ENCODE peak calls at places on chromosomes 1 and 21, in seven cellular contexts. One of them, this sample, is unnamed.

GRCh38 chr1:173043253-173043652 is 7.5 kb downstream of the TNFSF18 start:
- DNase-seq in CD4-positive, alpha-beta T cell: no peak
- DNase-seq in body of pancreas: no peak
- DNase-seq in effector memory CD4-positive, alpha-beta T cell: no peak
- DNase-seq in IMR-90: peak
- DNase-seq in AG04450: no peak
- DNase-seq in substantia nigra: no peak
- DNase-seq in this sample: no peak

GRCh38 chr1:94723899-94724298 is 96.3 kb upstream of the SLC44A3 start:
- DNase-seq in CD4-positive, alpha-beta T cell: no peak
- DNase-seq in body of pancreas: no peak
- DNase-seq in effector memory CD4-positive, alpha-beta T cell: no peak
- DNase-seq in IMR-90: peak
- DNase-seq in AG04450: no peak
- DNase-seq in substantia nigra: no peak
- DNase-seq in this sample: no peak

GRCh38 chr1:13829152-13829769 is 129.3 kb downstream of the PRDM2 start:
- DNase-seq in CD4-positive, alpha-beta T cell: no peak
- DNase-seq in body of pancreas: no peak
- DNase-seq in effector memory CD4-positive, alpha-beta T cell: no peak
- DNase-seq in IMR-90: no peak
- DNase-seq in AG04450: no peak
- DNase-seq in substantia nigra: no peak
- DNase-seq in this sample: no peak

GRCh38 chr1:25624155-25624554 is 7.6 kb downstream of the MAN1C1 start:
- DNase-seq in CD4-positive, alpha-beta T cell: no peak
- DNase-seq in body of pancreas: no peak
- DNase-seq in effector memory CD4-positive, alpha-beta T cell: no peak
- DNase-seq in IMR-90: no peak
- DNase-seq in AG04450: no peak
- DNase-seq in substantia nigra: no peak
- DNase-seq in this sample: no peak

GRCh38 chr21:34126269-34126668 is 52.9 kb downstream of the MRPS6 start:
- DNase-seq in CD4-positive, alpha-beta T cell: no peak
- DNase-seq in body of pancreas: no peak
- DNase-seq in effector memory CD4-positive, alpha-beta T cell: no peak
- DNase-seq in IMR-90: peak
- DNase-seq in AG04450: no peak
- DNase-seq in substantia nigra: no peak
- DNase-seq in this sample: peak

GRCh38 chr1:40143891-40144575 is 17.2 kb upstream of the RLF start:
- DNase-seq in CD4-positive, alpha-beta T cell: peak
- DNase-seq in body of pancreas: peak
- DNase-seq in effector memory CD4-positive, alpha-beta T cell: peak
- DNase-seq in IMR-90: peak
- DNase-seq in AG04450: peak
- DNase-seq in substantia nigra: no peak
- DNase-seq in this sample: peak

GRCh38 chr21:16644690-16645089 is 868.2 kb upstream of the CXADR start:
- DNase-seq in CD4-positive, alpha-beta T cell: no peak
- DNase-seq in body of pancreas: no peak
- DNase-seq in effector memory CD4-positive, alpha-beta T cell: no peak
- DNase-seq in IMR-90: peak
- DNase-seq in AG04450: no peak
- DNase-seq in substantia nigra: no peak
- DNase-seq in this sample: peak

GRCh38 chr1:243246916-243247315 is 8.2 kb downstream of the CEP170 start:
- DNase-seq in CD4-positive, alpha-beta T cell: no peak
- DNase-seq in body of pancreas: no peak
- DNase-seq in effector memory CD4-positive, alpha-beta T cell: no peak
- DNase-seq in IMR-90: peak
- DNase-seq in AG04450: no peak
- DNase-seq in substantia nigra: no peak
- DNase-seq in this sample: no peak

GRCh38 chr1:2406451-2407041 is 5.8 kb downstream of the PEX10 start:
- DNase-seq in CD4-positive, alpha-beta T cell: no peak
- DNase-seq in body of pancreas: no peak
- DNase-seq in effector memory CD4-positive, alpha-beta T cell: no peak
- DNase-seq in IMR-90: no peak
- DNase-seq in AG04450: no peak
- DNase-seq in substantia nigra: no peak
- DNase-seq in this sample: no peak

GRCh38 chr1:198700396-198700795 is 61.6 kb downstream of the PTPRC start:
- DNase-seq in CD4-positive, alpha-beta T cell: no peak
- DNase-seq in body of pancreas: no peak
- DNase-seq in effector memory CD4-positive, alpha-beta T cell: no peak
- DNase-seq in IMR-90: no peak
- DNase-seq in AG04450: no peak
- DNase-seq in substantia nigra: no peak
- DNase-seq in this sample: no peak

GRCh38 chr1:153344718-153345025 is 4.0 kb downstream of the PGLYRP4 start:
- DNase-seq in CD4-positive, alpha-beta T cell: no peak
- DNase-seq in body of pancreas: peak
- DNase-seq in effector memory CD4-positive, alpha-beta T cell: no peak
- DNase-seq in IMR-90: no peak
- DNase-seq in AG04450: no peak
- DNase-seq in substantia nigra: no peak
- DNase-seq in this sample: no peak

GRCh38 chr1:172321429-172321828 is 99.1 kb upstream of the C1orf105 start:
- DNase-seq in CD4-positive, alpha-beta T cell: no peak
- DNase-seq in body of pancreas: no peak
- DNase-seq in effector memory CD4-positive, alpha-beta T cell: no peak
- DNase-seq in IMR-90: peak
- DNase-seq in AG04450: no peak
- DNase-seq in substantia nigra: no peak
- DNase-seq in this sample: peak

GRCh38 chr1:89262643-89263042 is 10.0 kb downstream of the GBP5 start:
- DNase-seq in CD4-positive, alpha-beta T cell: no peak
- DNase-seq in body of pancreas: no peak
- DNase-seq in effector memory CD4-positive, alpha-beta T cell: no peak
- DNase-seq in IMR-90: peak
- DNase-seq in AG04450: no peak
- DNase-seq in substantia nigra: no peak
- DNase-seq in this sample: no peak

GRCh38 chr1:76289692-76290091 is 215.1 kb downstream of the ST6GALNAC3 start:
- DNase-seq in CD4-positive, alpha-beta T cell: no peak
- DNase-seq in body of pancreas: no peak
- DNase-seq in effector memory CD4-positive, alpha-beta T cell: no peak
- DNase-seq in IMR-90: no peak
- DNase-seq in AG04450: no peak
- DNase-seq in substantia nigra: no peak
- DNase-seq in this sample: no peak

GRCh38 chr1:158002630-158003408 is 9.4 kb downstream of the KIRREL1 start:
- DNase-seq in CD4-positive, alpha-beta T cell: no peak
- DNase-seq in body of pancreas: no peak
- DNase-seq in effector memory CD4-positive, alpha-beta T cell: no peak
- DNase-seq in IMR-90: peak
- DNase-seq in AG04450: no peak
- DNase-seq in substantia nigra: no peak
- DNase-seq in this sample: peak

GRCh38 chr1:93483200-93483599 is 35.3 kb downstream of the FNBP1L start:
- DNase-seq in CD4-positive, alpha-beta T cell: no peak
- DNase-seq in body of pancreas: no peak
- DNase-seq in effector memory CD4-positive, alpha-beta T cell: no peak
- DNase-seq in IMR-90: no peak
- DNase-seq in AG04450: no peak
- DNase-seq in substantia nigra: no peak
- DNase-seq in this sample: no peak

GRCh38 chr1:41322835-41323234 is 38.4 kb upstream of the FOXO6 start:
- DNase-seq in CD4-positive, alpha-beta T cell: no peak
- DNase-seq in body of pancreas: peak
- DNase-seq in effector memory CD4-positive, alpha-beta T cell: no peak
- DNase-seq in IMR-90: no peak
- DNase-seq in AG04450: no peak
- DNase-seq in substantia nigra: peak
- DNase-seq in this sample: peak

GRCh38 chr1:179550753-179551682 is 24.7 kb downstream of the NPHS2 start:
- DNase-seq in CD4-positive, alpha-beta T cell: no peak
- DNase-seq in body of pancreas: no peak
- DNase-seq in effector memory CD4-positive, alpha-beta T cell: no peak
- DNase-seq in IMR-90: peak
- DNase-seq in AG04450: peak
- DNase-seq in substantia nigra: no peak
- DNase-seq in this sample: peak

GRCh38 chr1:1418464-1419362 is 2.4 kb downstream of the ANKRD65 start:
- DNase-seq in CD4-positive, alpha-beta T cell: no peak
- DNase-seq in body of pancreas: no peak
- DNase-seq in effector memory CD4-positive, alpha-beta T cell: no peak
- DNase-seq in IMR-90: no peak
- DNase-seq in AG04450: no peak
- DNase-seq in substantia nigra: no peak
- DNase-seq in this sample: no peak

GRCh38 chr1:151934048-151934493 is 24.8 kb upstream of the THEM4 start:
- DNase-seq in CD4-positive, alpha-beta T cell: peak
- DNase-seq in body of pancreas: peak
- DNase-seq in effector memory CD4-positive, alpha-beta T cell: peak
- DNase-seq in IMR-90: peak
- DNase-seq in AG04450: peak
- DNase-seq in substantia nigra: no peak
- DNase-seq in this sample: peak

GRCh38 chr1:6365047-6365446 is 28.5 kb downstream of the ACOT7 start:
- DNase-seq in CD4-positive, alpha-beta T cell: peak
- DNase-seq in body of pancreas: no peak
- DNase-seq in effector memory CD4-positive, alpha-beta T cell: no peak
- DNase-seq in IMR-90: no peak
- DNase-seq in AG04450: no peak
- DNase-seq in substantia nigra: no peak
- DNase-seq in this sample: no peak

GRCh38 chr21:46154155-46154954 is 1.0 kb downstream of the FTCD start:
- DNase-seq in CD4-positive, alpha-beta T cell: no peak
- DNase-seq in body of pancreas: no peak
- DNase-seq in effector memory CD4-positive, alpha-beta T cell: no peak
- DNase-seq in IMR-90: no peak
- DNase-seq in AG04450: no peak
- DNase-seq in substantia nigra: no peak
- DNase-seq in this sample: no peak

GRCh38 chr1:200079576-200079975 is 52.1 kb downstream of the NR5A2 start:
- DNase-seq in CD4-positive, alpha-beta T cell: no peak
- DNase-seq in body of pancreas: no peak
- DNase-seq in effector memory CD4-positive, alpha-beta T cell: no peak
- DNase-seq in IMR-90: no peak
- DNase-seq in AG04450: no peak
- DNase-seq in substantia nigra: no peak
- DNase-seq in this sample: no peak
- H3K27ac ChIP-seq in CD4-positive, alpha-beta T cell: no peak
- H3K27ac ChIP-seq in body of pancreas: peak
- H3K27ac ChIP-seq in effector memory CD4-positive, alpha-beta T cell: no peak
- H3K27ac ChIP-seq in IMR-90: no peak
- H3K27ac ChIP-seq in AG04450: no peak
- H3K27ac ChIP-seq in substantia nigra: no peak
- H3K27ac ChIP-seq in this sample: no peak

DNA sequence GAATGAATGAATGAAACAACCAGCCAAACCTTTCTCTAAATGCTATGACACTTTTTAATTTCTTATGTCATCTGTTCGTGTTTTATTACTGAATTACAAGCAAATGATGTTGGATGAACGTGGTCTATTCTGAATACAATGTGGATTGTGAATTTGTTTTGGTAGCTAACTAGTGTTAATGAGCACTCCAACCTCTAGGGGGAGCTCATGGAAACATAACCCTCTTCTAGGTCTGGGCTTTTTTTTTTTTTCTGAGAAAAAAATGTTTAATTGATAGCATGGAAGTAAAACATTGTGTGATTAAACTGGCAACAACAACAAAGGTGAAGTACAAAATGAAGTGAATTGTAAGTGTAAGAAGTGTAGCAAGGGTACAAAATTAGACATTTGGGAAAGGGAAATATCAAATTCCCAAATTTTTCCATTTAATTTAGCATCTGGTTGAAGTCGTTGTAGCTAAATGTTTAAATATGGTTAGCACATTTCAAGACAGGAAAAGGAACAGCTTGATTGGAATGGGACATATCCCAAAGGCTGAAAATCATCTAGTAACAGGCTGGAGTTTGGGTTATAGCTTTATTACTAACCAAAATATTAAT is 42.6 kb upstream of the PTGS2 start:
- DNase-seq in CD4-positive, alpha-beta T cell: no peak
- DNase-seq in body of pancreas: peak
- DNase-seq in effector memory CD4-positive, alpha-beta T cell: no peak
- DNase-seq in IMR-90: peak
- DNase-seq in AG04450: peak
- DNase-seq in substantia nigra: no peak
- DNase-seq in this sample: peak
- H3K27ac ChIP-seq in CD4-positive, alpha-beta T cell: no peak
- H3K27ac ChIP-seq in body of pancreas: no peak
- H3K27ac ChIP-seq in effector memory CD4-positive, alpha-beta T cell: no peak
- H3K27ac ChIP-seq in IMR-90: no peak
- H3K27ac ChIP-seq in AG04450: no peak
- H3K27ac ChIP-seq in substantia nigra: no peak
- H3K27ac ChIP-seq in this sample: no peak

DNA sequence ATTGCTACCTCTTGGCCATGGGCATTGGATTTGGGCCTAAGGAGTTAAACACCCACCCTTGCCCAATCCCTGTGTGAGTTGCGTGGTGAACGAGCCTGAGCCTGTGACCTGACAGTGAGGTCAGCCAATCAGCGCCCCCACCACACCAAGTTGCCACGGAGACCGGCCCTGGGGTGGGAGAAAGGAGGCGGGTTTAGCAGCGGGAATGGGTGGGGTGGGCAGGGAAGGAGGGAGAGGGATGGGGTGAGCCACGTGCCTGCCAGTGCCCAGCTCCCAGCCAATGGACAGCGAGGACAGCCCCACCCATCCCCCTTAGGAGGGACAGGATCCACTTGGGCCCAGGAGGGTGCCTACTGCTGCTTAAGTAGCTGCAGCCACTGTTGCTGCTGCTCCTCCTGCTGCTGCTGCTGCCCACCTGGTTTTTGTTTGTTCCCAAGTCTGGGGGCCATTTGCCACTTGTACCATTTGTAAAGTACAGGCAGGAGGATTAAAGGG is 9.5 kb downstream of the ZBTB7B start:
- DNase-seq in CD4-positive, alpha-beta T cell: no peak
- DNase-seq in body of pancreas: peak
- DNase-seq in effector memory CD4-positive, alpha-beta T cell: no peak
- DNase-seq in IMR-90: no peak
- DNase-seq in AG04450: no peak
- DNase-seq in substantia nigra: peak
- DNase-seq in this sample: peak
- H3K27ac ChIP-seq in CD4-positive, alpha-beta T cell: peak
- H3K27ac ChIP-seq in body of pancreas: peak
- H3K27ac ChIP-seq in effector memory CD4-positive, alpha-beta T cell: peak
- H3K27ac ChIP-seq in IMR-90: no peak
- H3K27ac ChIP-seq in AG04450: no peak
- H3K27ac ChIP-seq in substantia nigra: peak
- H3K27ac ChIP-seq in this sample: peak

DNA sequence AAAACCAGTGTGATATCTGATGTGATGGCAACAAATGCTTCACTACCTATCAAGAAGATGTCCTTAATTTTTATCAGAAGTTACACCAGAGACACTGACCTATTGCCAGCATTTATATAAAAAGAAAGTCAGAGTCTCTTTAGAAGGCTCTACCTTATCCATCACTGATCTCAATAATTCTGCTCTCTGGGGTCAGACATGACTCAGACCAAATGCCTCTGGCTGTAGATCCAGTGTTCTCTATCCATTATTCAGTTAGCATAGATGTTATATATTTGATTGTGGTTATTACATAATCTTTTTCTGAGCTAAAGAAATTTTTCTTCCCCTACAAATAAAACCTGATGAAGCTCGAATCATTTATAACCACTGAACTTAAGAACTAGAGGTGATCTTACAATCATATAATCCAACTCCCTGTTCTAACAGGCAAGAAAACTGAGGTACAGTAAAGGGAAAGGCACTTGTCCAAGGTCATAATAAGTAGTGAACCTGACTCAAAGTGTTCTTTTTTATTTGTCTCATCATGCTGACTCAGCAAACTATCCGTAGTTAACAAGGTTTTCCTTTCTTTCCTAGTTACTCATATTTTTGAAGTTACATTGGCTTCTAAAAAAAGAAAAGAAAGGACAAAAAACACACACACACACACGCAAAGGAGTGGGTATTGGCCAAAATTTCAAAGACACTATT is 43.5 kb upstream of the ESRRG start:
- DNase-seq in CD4-positive, alpha-beta T cell: no peak
- DNase-seq in body of pancreas: no peak
- DNase-seq in effector memory CD4-positive, alpha-beta T cell: no peak
- DNase-seq in IMR-90: no peak
- DNase-seq in AG04450: no peak
- DNase-seq in substantia nigra: no peak
- DNase-seq in this sample: no peak
- H3K27ac ChIP-seq in CD4-positive, alpha-beta T cell: no peak
- H3K27ac ChIP-seq in body of pancreas: no peak
- H3K27ac ChIP-seq in effector memory CD4-positive, alpha-beta T cell: no peak
- H3K27ac ChIP-seq in IMR-90: no peak
- H3K27ac ChIP-seq in AG04450: no peak
- H3K27ac ChIP-seq in substantia nigra: no peak
- H3K27ac ChIP-seq in this sample: no peak